ENCODE peak calls at places on chromosomes 1 and 21, in nine cellular contexts. One of them, this sample, is unnamed.

GRCh38 chr1:207698822-207699483 is 52.9 kb upstream of the CD46 start:
- DNase-seq in SK-N-SH: peak
- DNase-seq in GM23338: peak
- DNase-seq in GM23248: peak
- DNase-seq in MM.1S: peak
- DNase-seq in hepatocyte: peak
- DNase-seq in OCI-LY7: peak
- DNase-seq in HCT116: peak
- DNase-seq in PC-3: peak
- DNase-seq in this sample: peak

GRCh38 chr1:167635233-167635648 is 5.2 kb downstream of the RCSD1 start:
- DNase-seq in PC-3: no peak
- DNase-seq in hepatocyte: peak
- DNase-seq in GM23338: peak
- DNase-seq in SK-N-SH: no peak
- DNase-seq in OCI-LY7: no peak
- DNase-seq in MM.1S: no peak
- DNase-seq in GM23248: peak
- DNase-seq in HCT116: no peak
- DNase-seq in this sample: peak

GRCh38 chr21:46111193-46111571 is 13.3 kb downstream of the COL6A2 start:
- DNase-seq in GM23338: no peak
- DNase-seq in MM.1S: no peak
- DNase-seq in hepatocyte: no peak
- DNase-seq in GM23248: no peak
- DNase-seq in PC-3: no peak
- DNase-seq in HCT116: no peak
- DNase-seq in OCI-LY7: no peak
- DNase-seq in SK-N-SH: peak
- DNase-seq in this sample: no peak

GRCh38 chr1:212366901-212367300 is 47.8 kb downstream of the PACC1 start:
- DNase-seq in MM.1S: no peak
- DNase-seq in GM23338: no peak
- DNase-seq in HCT116: no peak
- DNase-seq in hepatocyte: no peak
- DNase-seq in OCI-LY7: no peak
- DNase-seq in PC-3: peak
- DNase-seq in GM23248: peak
- DNase-seq in SK-N-SH: no peak
- DNase-seq in this sample: no peak

GRCh38 chr1:26705788-26706237 is 10.0 kb downstream of the ARID1A start:
- DNase-seq in GM23338: no peak
- DNase-seq in GM23248: peak
- DNase-seq in OCI-LY7: peak
- DNase-seq in MM.1S: no peak
- DNase-seq in PC-3: peak
- DNase-seq in HCT116: no peak
- DNase-seq in hepatocyte: no peak
- DNase-seq in SK-N-SH: no peak
- DNase-seq in this sample: no peak

GRCh38 chr1:174953170-174953569 is 46.6 kb upstream of the CACYBP start:
- DNase-seq in GM23338: no peak
- DNase-seq in SK-N-SH: no peak
- DNase-seq in OCI-LY7: no peak
- DNase-seq in HCT116: no peak
- DNase-seq in hepatocyte: no peak
- DNase-seq in GM23248: no peak
- DNase-seq in MM.1S: no peak
- DNase-seq in PC-3: no peak
- DNase-seq in this sample: no peak

GRCh38 chr1:48526045-48526714 is 54.2 kb upstream of the SPATA6 start:
- DNase-seq in OCI-LY7: no peak
- DNase-seq in GM23248: peak
- DNase-seq in SK-N-SH: peak
- DNase-seq in HCT116: no peak
- DNase-seq in hepatocyte: peak
- DNase-seq in PC-3: peak
- DNase-seq in GM23338: no peak
- DNase-seq in MM.1S: no peak
- DNase-seq in this sample: peak

GRCh38 chr1:161998811-161999210 is 24.9 kb downstream of the OLFML2B start:
- DNase-seq in OCI-LY7: no peak
- DNase-seq in SK-N-SH: no peak
- DNase-seq in PC-3: peak
- DNase-seq in HCT116: no peak
- DNase-seq in MM.1S: no peak
- DNase-seq in hepatocyte: no peak
- DNase-seq in GM23338: no peak
- DNase-seq in GM23248: no peak
- DNase-seq in this sample: no peak

GRCh38 chr1:32817815-32818786 is 648 bp downstream of the S100PBP start:
- DNase-seq in HCT116: peak
- DNase-seq in SK-N-SH: peak
- DNase-seq in MM.1S: peak
- DNase-seq in GM23338: peak
- DNase-seq in hepatocyte: peak
- DNase-seq in GM23248: peak
- DNase-seq in PC-3: peak
- DNase-seq in OCI-LY7: peak
- DNase-seq in this sample: peak

GRCh38 chr1:31054349-31054748 is 11.2 kb downstream of the PUM1 start:
- DNase-seq in SK-N-SH: no peak
- DNase-seq in hepatocyte: no peak
- DNase-seq in GM23338: no peak
- DNase-seq in OCI-LY7: no peak
- DNase-seq in GM23248: peak
- DNase-seq in PC-3: no peak
- DNase-seq in MM.1S: no peak
- DNase-seq in HCT116: no peak
- DNase-seq in this sample: no peak

GRCh38 chr1:246537887-246538286 is 28.2 kb downstream of the TFB2M start:
- DNase-seq in SK-N-SH: no peak
- DNase-seq in OCI-LY7: no peak
- DNase-seq in hepatocyte: peak
- DNase-seq in PC-3: peak
- DNase-seq in GM23338: no peak
- DNase-seq in GM23248: no peak
- DNase-seq in MM.1S: no peak
- DNase-seq in HCT116: no peak
- DNase-seq in this sample: no peak

GRCh38 chr21:34086887-34087306 is 13.5 kb downstream of the MRPS6 start:
- DNase-seq in GM23248: no peak
- DNase-seq in PC-3: no peak
- DNase-seq in GM23338: no peak
- DNase-seq in OCI-LY7: no peak
- DNase-seq in MM.1S: no peak
- DNase-seq in HCT116: no peak
- DNase-seq in hepatocyte: no peak
- DNase-seq in SK-N-SH: no peak
- DNase-seq in this sample: no peak
- H3K4me2 ChIP-seq in GM23248: no peak
- H3K4me2 ChIP-seq in PC-3: no peak
- H3K4me2 ChIP-seq in GM23338: no peak
- H3K4me2 ChIP-seq in OCI-LY7: no peak
- H3K4me2 ChIP-seq in MM.1S: no peak
- H3K4me2 ChIP-seq in HCT116: no peak
- H3K4me2 ChIP-seq in hepatocyte: no peak
- H3K4me2 ChIP-seq in SK-N-SH: no peak
- H3K4me2 ChIP-seq in this sample: no peak

GRCh38 chr1:117967472-117967871 is 37.9 kb downstream of the WDR3 start:
- DNase-seq in HCT116: no peak
- DNase-seq in MM.1S: no peak
- DNase-seq in hepatocyte: peak
- DNase-seq in PC-3: peak
- DNase-seq in OCI-LY7: no peak
- DNase-seq in GM23338: peak
- DNase-seq in GM23248: peak
- DNase-seq in SK-N-SH: peak
- DNase-seq in this sample: peak
- TF ChIP-seq EZH2phosphoT487 in HCT116: no peak
- TF ChIP-seq EZH2phosphoT487 in MM.1S: no peak
- TF ChIP-seq EZH2phosphoT487 in hepatocyte: no peak
- TF ChIP-seq EZH2phosphoT487 in PC-3: no peak
- TF ChIP-seq EZH2phosphoT487 in OCI-LY7: no peak
- TF ChIP-seq EZH2phosphoT487 in GM23338: no peak
- TF ChIP-seq EZH2phosphoT487 in GM23248: no peak
- TF ChIP-seq EZH2phosphoT487 in SK-N-SH: no peak
- TF ChIP-seq EZH2phosphoT487 in this sample: no peak

GRCh38 chr1:98321191-98321590 is 340.3 kb upstream of the SNX7 start:
- DNase-seq in OCI-LY7: no peak
- DNase-seq in MM.1S: no peak
- DNase-seq in SK-N-SH: no peak
- DNase-seq in hepatocyte: no peak
- DNase-seq in PC-3: peak
- DNase-seq in HCT116: no peak
- DNase-seq in GM23338: no peak
- DNase-seq in GM23248: no peak
- DNase-seq in this sample: no peak
- H3K4me2 ChIP-seq in OCI-LY7: no peak
- H3K4me2 ChIP-seq in MM.1S: no peak
- H3K4me2 ChIP-seq in SK-N-SH: no peak
- H3K4me2 ChIP-seq in hepatocyte: no peak
- H3K4me2 ChIP-seq in PC-3: no peak
- H3K4me2 ChIP-seq in HCT116: no peak
- H3K4me2 ChIP-seq in GM23338: no peak
- H3K4me2 ChIP-seq in GM23248: no peak
- H3K4me2 ChIP-seq in this sample: no peak

DNA sequence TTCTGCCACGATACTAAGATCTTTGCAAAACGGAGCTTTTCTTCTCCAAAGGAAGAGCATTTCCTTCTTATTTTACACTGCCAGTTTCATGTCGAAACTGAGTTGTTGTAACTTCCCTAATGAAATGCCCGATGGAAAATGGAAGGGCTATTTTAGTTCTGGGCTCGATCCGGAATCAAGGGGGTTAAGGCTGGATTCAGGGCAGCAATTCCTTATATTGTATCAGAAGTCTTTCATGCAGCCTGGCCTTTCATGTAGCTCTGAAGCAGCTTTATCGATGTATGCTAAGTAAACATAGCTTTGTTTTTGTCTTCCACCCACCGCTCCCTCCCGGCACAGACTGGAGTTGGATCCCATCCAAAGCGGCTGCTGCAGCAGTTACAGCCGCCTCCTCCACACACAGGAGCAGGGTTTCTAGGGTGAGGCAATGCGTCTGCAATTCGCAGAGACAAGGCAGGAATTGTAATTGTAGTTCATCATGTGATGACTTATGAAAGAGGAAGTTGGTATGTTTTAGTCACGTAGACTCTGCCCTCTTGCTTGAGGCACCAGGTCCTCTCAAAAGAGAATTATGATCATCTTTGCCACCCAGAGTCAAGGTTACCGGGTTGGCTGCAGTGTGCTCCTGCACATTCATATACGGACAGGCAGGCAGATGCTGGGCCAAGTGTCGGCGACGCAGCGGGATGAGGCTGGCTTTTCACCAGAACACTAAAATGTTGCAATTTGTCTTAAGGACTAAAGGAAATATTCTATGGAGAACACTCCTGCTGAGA is 2.6 kb upstream of the IRF2BP2 start:
- DNase-seq in GM23248: peak
- DNase-seq in hepatocyte: peak
- DNase-seq in MM.1S: peak
- DNase-seq in GM23338: peak
- DNase-seq in HCT116: peak
- DNase-seq in PC-3: peak
- DNase-seq in OCI-LY7: peak
- DNase-seq in SK-N-SH: peak
- DNase-seq in this sample: peak
- TF ChIP-seq EZH2phosphoT487 in GM23248: no peak
- TF ChIP-seq EZH2phosphoT487 in hepatocyte: no peak
- TF ChIP-seq EZH2phosphoT487 in MM.1S: no peak
- TF ChIP-seq EZH2phosphoT487 in GM23338: no peak
- TF ChIP-seq EZH2phosphoT487 in HCT116: no peak
- TF ChIP-seq EZH2phosphoT487 in PC-3: no peak
- TF ChIP-seq EZH2phosphoT487 in OCI-LY7: no peak
- TF ChIP-seq EZH2phosphoT487 in SK-N-SH: no peak
- TF ChIP-seq EZH2phosphoT487 in this sample: no peak

GRCh38 chr1:12593621-12594066 is 24.4 kb downstream of the DHRS3 start:
- DNase-seq in SK-N-SH: no peak
- DNase-seq in HCT116: no peak
- DNase-seq in PC-3: peak
- DNase-seq in OCI-LY7: no peak
- DNase-seq in GM23338: no peak
- DNase-seq in hepatocyte: peak
- DNase-seq in MM.1S: no peak
- DNase-seq in GM23248: peak
- DNase-seq in this sample: no peak

GRCh38 chr1:12597792-12598191 is 20.2 kb downstream of the DHRS3 start:
- DNase-seq in PC-3: peak
- DNase-seq in OCI-LY7: no peak
- DNase-seq in hepatocyte: no peak
- DNase-seq in GM23248: no peak
- DNase-seq in GM23338: no peak
- DNase-seq in SK-N-SH: no peak
- DNase-seq in HCT116: no peak
- DNase-seq in MM.1S: no peak
- DNase-seq in this sample: no peak

GRCh38 chr1:12594966-12595838 is 22.8 kb downstream of the DHRS3 start:
- DNase-seq in hepatocyte: peak
- DNase-seq in GM23338: peak
- DNase-seq in SK-N-SH: peak
- DNase-seq in GM23248: peak
- DNase-seq in OCI-LY7: no peak
- DNase-seq in MM.1S: no peak
- DNase-seq in PC-3: peak
- DNase-seq in HCT116: no peak
- DNase-seq in this sample: peak

GRCh38 chr1:12594490-12594889 is 23.5 kb downstream of the DHRS3 start:
- DNase-seq in GM23338: no peak
- DNase-seq in HCT116: no peak
- DNase-seq in MM.1S: no peak
- DNase-seq in PC-3: no peak
- DNase-seq in hepatocyte: no peak
- DNase-seq in OCI-LY7: no peak
- DNase-seq in SK-N-SH: no peak
- DNase-seq in GM23248: no peak
- DNase-seq in this sample: no peak

GRCh38 chr1:12595839-12596821 is 21.9 kb downstream of the DHRS3 start:
- DNase-seq in PC-3: peak
- DNase-seq in OCI-LY7: no peak
- DNase-seq in MM.1S: no peak
- DNase-seq in GM23248: peak
- DNase-seq in SK-N-SH: peak
- DNase-seq in hepatocyte: peak
- DNase-seq in HCT116: no peak
- DNase-seq in GM23338: peak
- DNase-seq in this sample: peak
- H3K4me2 ChIP-seq in PC-3: peak
- H3K4me2 ChIP-seq in OCI-LY7: no peak
- H3K4me2 ChIP-seq in MM.1S: no peak
- H3K4me2 ChIP-seq in GM23248: peak
- H3K4me2 ChIP-seq in SK-N-SH: peak
- H3K4me2 ChIP-seq in hepatocyte: peak
- H3K4me2 ChIP-seq in HCT116: peak
- H3K4me2 ChIP-seq in GM23338: peak
- H3K4me2 ChIP-seq in this sample: peak

DNA sequence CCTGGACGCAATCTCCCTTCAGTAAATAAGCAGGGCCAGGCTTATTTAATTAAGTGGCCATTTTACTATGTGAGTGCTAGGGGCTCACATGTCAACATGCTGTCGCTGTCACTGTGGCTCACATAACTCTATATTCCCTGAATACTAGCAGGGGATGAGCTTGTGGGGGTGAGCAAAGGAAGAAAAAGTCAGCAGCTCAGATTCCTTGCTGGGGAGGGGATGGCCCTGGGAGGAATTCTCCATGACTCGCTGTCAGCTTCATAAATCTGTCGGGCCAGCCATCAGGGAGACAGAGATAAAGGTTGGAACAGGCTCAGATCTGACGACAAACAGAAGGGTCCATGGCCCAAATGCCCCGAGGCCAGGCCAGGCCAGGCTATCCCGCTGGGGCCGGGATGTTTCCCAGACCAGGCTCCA is 26.0 kb upstream of the PLEKHG5 start:
- DNase-seq in OCI-LY7: no peak
- DNase-seq in GM23338: no peak
- DNase-seq in MM.1S: no peak
- DNase-seq in GM23248: peak
- DNase-seq in PC-3: peak
- DNase-seq in SK-N-SH: peak
- DNase-seq in HCT116: no peak
- DNase-seq in hepatocyte: no peak
- DNase-seq in this sample: no peak
- TF ChIP-seq EZH2phosphoT487 in OCI-LY7: no peak
- TF ChIP-seq EZH2phosphoT487 in GM23338: no peak
- TF ChIP-seq EZH2phosphoT487 in MM.1S: no peak
- TF ChIP-seq EZH2phosphoT487 in GM23248: no peak
- TF ChIP-seq EZH2phosphoT487 in PC-3: no peak
- TF ChIP-seq EZH2phosphoT487 in SK-N-SH: no peak
- TF ChIP-seq EZH2phosphoT487 in HCT116: no peak
- TF ChIP-seq EZH2phosphoT487 in hepatocyte: no peak
- TF ChIP-seq EZH2phosphoT487 in this sample: no peak

This sample was measured in neural progenitor cell.